ENCODE peak calls at places on chromosome 15, in five cellular contexts. G is GM13976, A is NCI-H1436, B is neuronal stem cell, N is pulmonary artery endothelial cell. Z is an unnamed sample.

GRCh38 chr15:85443046-85443445 is 62.6 kb downstream of the AKAP13 start:
- DNase-seq in G (no peak), A (no peak), B (no peak), N (no peak), Z (peak)

GRCh38 chr15:27902680-27903385 is 196.3 kb downstream of the OCA2 start:
- DNase-seq in G (peak), A (no peak), B (no peak), N (no peak), Z (no peak)

GRCh38 chr15:59654043-59654442 is 3.3 kb downstream of the GTF2A2 start:
- DNase-seq in G (no peak), A (no peak), B (no peak), N (no peak), Z (no peak)

GRCh38 chr15:52178765-52179164 is 12.4 kb downstream of the GNB5 start:
- DNase-seq in G (no peak), A (no peak), B (no peak), N (no peak), Z (peak)

GRCh38 chr15:99226802-99227201 is 22.6 kb downstream of the TTC23 start:
- DNase-seq in G (no peak), A (no peak), B (no peak), N (no peak), Z (no peak)

GRCh38 chr15:74950078-74951000 is 6.2 kb downstream of the RPP25 start:
- DNase-seq in G (peak), A (peak), B (peak), N (no peak), Z (peak)

GRCh38 chr15:65561934-65562333 is 31.7 kb downstream of the HACD3 start:
- DNase-seq in G (no peak), A (no peak), B (no peak), N (no peak), Z (no peak)

GRCh38 chr15:22978691-22979068 is 1.5 kb downstream of the CYFIP1 start:
- DNase-seq in G (no peak), A (no peak), B (no peak), N (no peak), Z (no peak)

GRCh38 chr15:50884583-50884982 is 23.9 kb upstream of the AP4E1 start:
- DNase-seq in G (no peak), A (no peak), B (no peak), N (no peak), Z (no peak)

GRCh38 chr15:81783586-81783985 is 262.2 kb downstream of the MEX3B start:
- DNase-seq in G (no peak), A (no peak), B (no peak), N (no peak), Z (no peak)

GRCh38 chr15:66156310-66156975 is 97.1 kb downstream of the MEGF11 start:
- DNase-seq in G (no peak), A (no peak), B (no peak), N (no peak), Z (no peak)

GRCh38 chr15:82106671-82107070 is 60.9 kb upstream of the MEX3B start:
- DNase-seq in G (no peak), A (no peak), B (no peak), N (no peak), Z (no peak)

GRCh38 chr15:30922469-30923311 is 19.0 kb downstream of the FAN1 start:
- DNase-seq in G (no peak), A (no peak), B (peak), N (no peak), Z (no peak)

GRCh38 chr15:34809186-34809585 is 13.8 kb upstream of the ACTC1 start:
- DNase-seq in G (no peak), A (no peak), B (no peak), N (no peak), Z (no peak)

GRCh38 chr15:96585634-96586386 is 255.3 kb downstream of the NR2F2 start:
- DNase-seq in G (no peak), A (peak), B (no peak), N (no peak), Z (no peak)

GRCh38 chr15:72554471-72555425 is 80.6 kb downstream of the ARIH1 start:
- DNase-seq in G (no peak), A (no peak), B (no peak), N (no peak), Z (no peak)

GRCh38 chr15:87863152-87863551 is 393.4 kb downstream of the NTRK3 start:
- DNase-seq in G (no peak), A (no peak), B (peak), N (no peak), Z (no peak)

GRCh38 chr15:70585707-70586034 is 177.7 kb downstream of the UACA start:
- DNase-seq in G (no peak), A (no peak), B (no peak), N (no peak), Z (no peak)

GRCh38 chr15:91021516-91022074 is 799 bp downstream of the VPS33B start:
- DNase-seq in G (no peak), A (peak), B (no peak), N (no peak), Z (no peak)

GRCh38 chr15:93238641-93239040 is 149.6 kb upstream of the RGMA start:
- DNase-seq in G (no peak), A (no peak), B (no peak), N (no peak), Z (no peak)

GRCh38 chr15:95226835-95227234 is 995.5 kb downstream of the MCTP2 start:
- DNase-seq in G (no peak), A (no peak), B (no peak), N (no peak), Z (no peak)

GRCh38 chr15:31437686-31438085 is 111.1 kb downstream of the KLF13 start:
- DNase-seq in G (peak), A (no peak), B (no peak), N (no peak), Z (no peak)

GRCh38 chr15:36186376-36186775 is 393.1 kb upstream of the CDIN1 start:
- DNase-seq in G (no peak), A (no peak), B (no peak), N (peak), Z (no peak)

GRCh38 chr15:34362047-34362773 is 4.8 kb downstream of the LPCAT4 start:
- DNase-seq in G (no peak), A (no peak), B (no peak), N (no peak), Z (no peak)

GRCh38 chr15:81311834-81312459 is 12.0 kb downstream of the STARD5 start:
- DNase-seq in G (no peak), A (no peak), B (no peak), N (no peak), Z (peak)

GRCh38 chr15:26438316-26438715 is 334.6 kb downstream of the GABRB3 start:
- DNase-seq in G (no peak), A (no peak), B (peak), N (no peak), Z (no peak)

GRCh38 chr15:89119489-89120478 is 31.5 kb downstream of the ABHD2 start:
- DNase-seq in G (no peak), A (no peak), B (no peak), N (no peak), Z (no peak)

GRCh38 chr15:80157215-80157614 is 4.4 kb downstream of the FAH start:
- DNase-seq in G (no peak), A (no peak), B (no peak), N (no peak), Z (no peak)